ENCODE peak calls at places on chromosomes 13 and 19, in eight cellular contexts. L is CD14-positive monocyte; G is stimulated activated CD4-positive, alpha-beta T cell treated with anti-CD3 and anti-CD28 coated beads, Interleukin-2, amount 100 ng/mL, for 24 hours; E is B cell; T is activated T-helper 9 cell treated with anti-CD3 and anti-CD28 coated beads, Interleukin-2, amount 50 U/mL, for 16 hours; Y is stimulated activated CD8-positive, alpha-beta memory T cell treated with anti-CD3 and anti-CD28 coated beads, Interleukin-15, amount 100 ng/mL, for 48 hours; M is naive thymus-derived CD8-positive, alpha-beta T cell; C is SHP77. N is an unnamed sample.
A peak's percentile ranks its signal among the peaks of the same experiment; 100 is the strongest.

GRCh38 chr13:113448545-113448884 is 4.8 kb downstream of the ADPRHL1 start:
- DNase-seq in G (no peak), M (no peak), L (no peak), C (peak; percentile 69), Y (no peak), T (no peak), E (no peak), N (no peak)

GRCh38 chr19:52522555-52522954 is 4.9 kb upstream of the ZNF808 start:
- DNase-seq in T (no peak), G (no peak), M (no peak), L (no peak), Y (no peak), E (no peak), C (no peak), N (no peak)

GRCh38 chr19:17977488-17977887 is 10.6 kb downstream of the KCNN1 start:
- DNase-seq in E (no peak), M (no peak), T (no peak), G (no peak), L (no peak), C (no peak), Y (no peak), N (no peak)

GRCh38 chr19:9523885-9524474 is 14.5 kb downstream of the ZNF426 start:
- DNase-seq in L (no peak), E (no peak), T (no peak), Y (no peak), C (no peak), M (no peak), G (no peak), N (no peak)

GRCh38 chr13:63774133-63774532 is 2358.5 kb upstream of the PCDH20 start:
- DNase-seq in E (no peak), C (no peak), T (no peak), G (no peak), M (no peak), Y (no peak), L (no peak), N (no peak)

GRCh38 chr13:31042084-31042483 is 109.6 kb downstream of the TEX26 start:
- DNase-seq in L (no peak), G (no peak), Y (no peak), T (no peak), C (no peak), E (no peak), M (no peak), N (no peak)

GRCh38 chr19:51365211-51366049 is 758 bp downstream of the ETFB start:
- DNase-seq in T (no peak), E (peak; percentile 44), Y (no peak), C (no peak), M (no peak), G (no peak), L (no peak), N (no peak)

GRCh38 chr13:101959016-101959415 is 442.8 kb downstream of the FGF14 start:
- DNase-seq in L (no peak), Y (no peak), E (no peak), G (no peak), M (no peak), T (no peak), C (no peak), N (no peak)

GRCh38 chr13:43401364-43401763 is 378.0 kb downstream of the DNAJC15 start:
- DNase-seq in L (no peak), T (no peak), Y (no peak), M (no peak), G (no peak), C (no peak), E (no peak), N (no peak)

GRCh38 chr13:28754698-28755545 is 36.2 kb upstream of the SLC46A3 start:
- DNase-seq in E (peak; percentile 9), L (no peak), G (no peak), Y (no peak), M (no peak), T (no peak), C (no peak), N (no peak)

GRCh38 chr13:46595136-46595917 is 42.4 kb downstream of the LRCH1 start:
- DNase-seq in Y (no peak), G (no peak), T (no peak), L (no peak), M (no peak), C (no peak), E (peak; percentile 72), N (no peak)

GRCh38 chr19:18536475-18536874 is 6.9 kb downstream of the FKBP8 start:
- DNase-seq in G (no peak), Y (no peak), C (no peak), T (no peak), M (no peak), E (no peak), L (no peak), N (no peak)

GRCh38 chr19:29546583-29547190 is 20.9 kb downstream of the VSTM2B start:
- DNase-seq in M (no peak), L (peak; percentile 6), E (no peak), G (no peak), T (no peak), C (no peak), Y (no peak), N (no peak)

GRCh38 chr13:76667551-76667950 is 218.7 kb downstream of the KCTD12 start:
- DNase-seq in T (no peak), M (no peak), G (no peak), C (no peak), Y (no peak), E (peak; percentile 1), L (no peak), N (no peak)

GRCh38 chr13:50161052-50161451 is 145.8 kb downstream of the KCNRG start:
- DNase-seq in G (no peak), L (no peak), C (no peak), M (no peak), T (no peak), Y (no peak), E (no peak), N (no peak)

GRCh38 chr19:9645466-9645865 is 24.4 kb upstream of the ZNF561 start:
- DNase-seq in Y (no peak), G (no peak), L (no peak), E (no peak), T (no peak), M (no peak), C (no peak), N (no peak)

GRCh38 chr13:45847554-45848224 is 3.9 kb downstream of the SIAH3 start:
- DNase-seq in T (no peak), C (no peak), G (peak; percentile 6), Y (no peak), M (peak; percentile 21), E (peak; percentile 5), L (peak; percentile 65), N (peak; percentile 6)

GRCh38 chr13:112690242-112690943 is 555 bp downstream of the ATP11A start:
- DNase-seq in T (no peak), Y (no peak), C (peak; percentile 68), E (peak; percentile 29), G (peak; percentile 45), L (no peak), M (no peak), N (peak; percentile 6)

GRCh38 chr13:105655046-105655445 is 880.4 kb downstream of the EFNB2 start:
- DNase-seq in E (no peak), L (no peak), Y (no peak), G (no peak), M (no peak), C (no peak), T (no peak), N (no peak)

GRCh38 chr13:104530741-104531140 is 1464.5 kb upstream of the SLC10A2 start:
- DNase-seq in L (no peak), M (no peak), Y (no peak), G (no peak), E (no peak), C (no peak), T (no peak), N (no peak)

GRCh38 chr19:2883686-2884439 is 16.7 kb downstream of the ZNF556 start:
- DNase-seq in M (no peak), C (no peak), Y (no peak), G (no peak), T (no peak), L (no peak), E (no peak), N (no peak)

GRCh38 chr13:19810996-19811881 is 28.5 kb upstream of the PSPC1 start:
- DNase-seq in E (no peak), Y (no peak), M (no peak), G (no peak), C (no peak), T (no peak), L (no peak), N (no peak)

GRCh38 chr13:39847336-39847735 is 191.9 kb downstream of the COG6 start:
- DNase-seq in M (no peak), Y (no peak), G (no peak), C (no peak), T (no peak), E (no peak), L (no peak), N (no peak)

GRCh38 chr19:19338082-19338481 is 17.5 kb downstream of the MAU2 start:
- DNase-seq in L (no peak), C (no peak), Y (no peak), T (no peak), G (no peak), M (no peak), E (no peak), N (no peak)

GRCh38 chr13:46908511-46908910 is 11.7 kb upstream of the HTR2A start:
- DNase-seq in C (no peak), E (no peak), L (no peak), T (no peak), G (no peak), Y (no peak), M (no peak), N (no peak)

GRCh38 chr19:2812414-2813234 is 7.0 kb upstream of the ZNF554 start:
- DNase-seq in C (no peak), L (no peak), Y (no peak), E (no peak), T (no peak), M (no peak), G (no peak), N (no peak)

GRCh38 chr13:25874907-25875306 is 176.9 kb downstream of the SHISA2 start:
- DNase-seq in T (peak; percentile 16), G (peak; percentile 56), M (peak; percentile 45), C (no peak), L (peak; percentile 68), Y (peak; percentile 13), E (no peak), N (peak; percentile 45)

GRCh38 chr19:50718255-50719118 is 1.1 kb downstream of the SHANK1 start:
- DNase-seq in T (no peak), M (no peak), G (no peak), L (no peak), Y (no peak), E (peak; percentile 30), C (no peak), N (no peak)